ENCODE peak calls at places on chromosomes 6 and 20, in four cellular contexts. O, W, R and S are unnamed samples.

GRCh38 chr6:11096109-11096508 is 2.5 kb downstream of the SMIM13 start:
- DNase-seq in O (no peak), W (peak), R (peak), S (peak)

GRCh38 chr6:42294759-42295158 is 77.1 kb upstream of the MRPS10 start:
- DNase-seq in O (no peak), W (peak), R (peak), S (peak)

GRCh38 chr6:46923476-46923875 is 1.7 kb upstream of the ADGRF5 start:
- DNase-seq in O (no peak), W (no peak), R (no peak), S (no peak)

GRCh38 chr6:27544612-27545260 is 71.8 kb upstream of the ZNF184 start:
- DNase-seq in O (no peak), W (no peak), R (no peak), S (no peak)

GRCh38 chr6:139982652-139983051 is 608.2 kb upstream of the CITED2 start:
- DNase-seq in O (no peak), W (no peak), R (peak), S (peak)

GRCh38 chr6:44898296-44898930 is 429.7 kb upstream of the RUNX2 start:
- DNase-seq in O (no peak), W (no peak), R (peak), S (peak)

GRCh38 chr6:107716688-107717089 is 107.4 kb downstream of the SCML4 start:
- DNase-seq in O (no peak), W (no peak), R (no peak), S (peak)

GRCh38 chr6:10030942-10031537 is 383.8 kb downstream of the TFAP2A start:
- DNase-seq in O (no peak), W (no peak), R (no peak), S (no peak)

GRCh38 chr6:25173951-25174474 is 105.2 kb upstream of the CARMIL1 start:
- DNase-seq in O (no peak), W (peak), R (peak), S (peak)

GRCh38 chr20:58073945-58074920 is 154.2 kb downstream of the ANKRD60 start:
- DNase-seq in O (peak), W (no peak), R (peak), S (peak)

GRCh38 chr6:136780972-136781371 is 11.3 kb downstream of the MAP3K5 start:
- DNase-seq in O (no peak), W (no peak), R (no peak), S (no peak)

GRCh38 chr20:54550776-54551396 is 75.5 kb downstream of the DOK5 start:
- DNase-seq in O (no peak), W (no peak), R (peak), S (peak)

GRCh38 chr6:14696367-14696766 is 549.5 kb upstream of the JARID2 start:
- DNase-seq in O (no peak), W (no peak), R (no peak), S (no peak)

GRCh38 chr20:5825136-5825719 is 75.0 kb downstream of the SHLD1 start:
- DNase-seq in O (no peak), W (no peak), R (no peak), S (no peak)

GRCh38 chr6:10316327-10316726 is 98.5 kb downstream of the TFAP2A start:
- DNase-seq in O (no peak), W (no peak), R (peak), S (peak)

GRCh38 chr6:108156180-108156937 is 9.5 kb upstream of the NR2E1 start:
- DNase-seq in O (no peak), W (no peak), R (no peak), S (no peak)

GRCh38 chr20:35305682-35306556 is 13.7 kb upstream of the FAM83C start:
- DNase-seq in O (peak), W (peak), R (peak), S (peak)

GRCh38 chr6:144033816-144034540 is 25.9 kb upstream of the PLAGL1 start:
- DNase-seq in O (no peak), W (no peak), R (peak), S (peak)

GRCh38 chr6:107118976-107119375 is 3.7 kb upstream of the BEND3 start:
- DNase-seq in O (no peak), W (no peak), R (no peak), S (no peak)

GRCh38 chr6:168877821-168878282 is 375.8 kb downstream of the THBS2 start:
- DNase-seq in O (no peak), W (no peak), R (no peak), S (no peak)

GRCh38 chr6:14386263-14386981 is 268.9 kb downstream of the CD83 start:
- DNase-seq in O (no peak), W (no peak), R (no peak), S (no peak)

GRCh38 chr6:106089981-106090380 is 3.8 kb downstream of the PRDM1 start:
- DNase-seq in O (no peak), W (no peak), R (no peak), S (peak)
- TF ChIP-seq CTCF in O (no peak), W (no peak), R (peak), S (peak)

GRCh38 chr6:83517500-83517899 is 5.2 kb downstream of the PRSS35 start:
- DNase-seq in O (no peak), W (no peak), R (no peak), S (no peak)

GRCh38 chr6:83514877-83515466 is 2.6 kb downstream of the PRSS35 start:
- DNase-seq in O (no peak), W (peak), R (peak), S (peak)

DNA sequence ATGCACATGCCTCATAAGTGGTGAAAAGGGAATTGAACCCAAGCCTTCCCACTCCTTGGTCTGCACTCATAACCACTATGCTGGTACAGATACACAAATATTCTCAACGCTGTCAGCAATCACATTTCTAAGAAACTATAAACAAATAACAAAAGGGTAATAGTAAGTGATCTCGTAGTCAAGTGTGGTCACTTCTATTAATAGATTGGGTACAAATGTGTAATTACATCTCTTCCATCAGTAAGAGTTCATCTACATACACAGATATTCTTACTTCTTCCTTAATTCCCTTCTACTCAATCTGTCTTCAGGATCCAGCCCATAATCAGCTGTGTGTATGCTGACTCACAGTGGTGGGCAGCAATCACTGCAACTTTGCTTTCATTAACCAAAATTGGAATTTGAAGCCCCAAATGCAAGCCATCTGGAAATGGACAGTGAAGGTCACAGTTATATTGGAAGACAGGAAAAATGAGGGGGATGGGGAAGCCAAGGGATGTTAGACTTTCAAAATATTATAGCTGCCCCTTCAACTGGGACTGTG is 6.7 kb downstream of the PRSS35 start:
- DNase-seq in O (no peak), W (no peak), R (peak), S (peak)
- TF ChIP-seq CTCF in O (peak), W (peak), R (peak), S (peak)

GRCh38 chr6:125985967-125986294 is 409 bp upstream of the TRMT11 start:
- DNase-seq in O (no peak), W (no peak), R (no peak), S (peak)

GRCh38 chr6:125986956-125987617 is 747 bp downstream of the TRMT11 start:
- DNase-seq in O (no peak), W (peak), R (peak), S (peak)

GRCh38 chr6:125988280-125988679 is 1.9 kb downstream of the TRMT11 start:
- DNase-seq in O (no peak), W (no peak), R (no peak), S (no peak)

GRCh38 chr6:125985522-125985921 is 818 bp upstream of the TRMT11 start:
- DNase-seq in O (no peak), W (no peak), R (no peak), S (no peak)

GRCh38 chr6:125986295-125986955 is at the start of gene TRMT11:
- DNase-seq in O (peak), W (peak), R (peak), S (peak)
- TF ChIP-seq CTCF in O (no peak), W (no peak), R (no peak), S (no peak)

DNA sequence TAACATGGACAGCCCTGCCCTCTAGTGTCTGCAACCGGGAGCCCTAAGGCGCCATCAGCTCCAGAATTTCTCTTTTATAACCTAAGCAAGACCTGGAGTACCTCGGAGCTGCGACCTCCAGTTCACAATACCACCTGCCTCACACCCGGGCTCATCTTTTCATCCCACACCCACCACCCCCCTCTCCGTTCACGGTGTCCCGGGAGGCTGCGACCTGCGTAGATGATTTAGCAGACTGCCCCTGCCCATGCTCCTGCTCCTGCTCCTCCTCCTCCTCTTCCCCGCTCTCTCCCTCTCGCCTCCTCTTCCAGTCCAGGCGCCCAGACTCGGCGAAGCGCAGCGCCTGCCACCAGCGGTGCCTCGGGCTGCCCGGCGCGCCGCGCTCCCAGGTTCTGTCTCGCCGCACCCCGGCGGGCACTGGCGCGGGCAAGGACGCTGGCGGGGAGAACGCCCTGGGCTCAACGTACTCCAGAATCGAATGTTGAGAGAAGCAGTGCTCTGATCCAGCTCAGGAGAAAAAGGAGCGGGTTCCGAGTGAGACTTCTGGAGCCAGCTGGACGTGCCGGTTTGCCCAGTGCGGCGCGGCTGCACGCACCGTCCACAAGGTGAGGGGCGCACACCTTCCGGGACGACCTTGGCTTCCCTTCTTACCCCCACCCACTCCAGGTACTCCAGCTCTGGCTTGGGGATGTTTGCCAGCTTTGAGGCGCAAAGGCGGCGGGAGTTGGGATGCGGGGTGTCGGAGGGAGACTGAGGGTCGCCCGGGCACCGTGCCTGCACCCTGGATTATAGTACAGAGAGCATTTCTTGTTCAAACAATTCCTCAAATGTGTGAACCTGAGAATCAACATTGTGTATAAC is at the start of gene HTR1E:
- DNase-seq in O (no peak), W (peak), R (peak), S (no peak)
- TF ChIP-seq CTCF in O (peak), W (peak), R (peak), S (peak)

GRCh38 chr6:28982476-28983266 is 22.4 kb downstream of the ZNF311 start:
- DNase-seq in O (no peak), W (peak), R (peak), S (peak)
- TF ChIP-seq CTCF in O (no peak), W (no peak), R (peak), S (peak)

DNA sequence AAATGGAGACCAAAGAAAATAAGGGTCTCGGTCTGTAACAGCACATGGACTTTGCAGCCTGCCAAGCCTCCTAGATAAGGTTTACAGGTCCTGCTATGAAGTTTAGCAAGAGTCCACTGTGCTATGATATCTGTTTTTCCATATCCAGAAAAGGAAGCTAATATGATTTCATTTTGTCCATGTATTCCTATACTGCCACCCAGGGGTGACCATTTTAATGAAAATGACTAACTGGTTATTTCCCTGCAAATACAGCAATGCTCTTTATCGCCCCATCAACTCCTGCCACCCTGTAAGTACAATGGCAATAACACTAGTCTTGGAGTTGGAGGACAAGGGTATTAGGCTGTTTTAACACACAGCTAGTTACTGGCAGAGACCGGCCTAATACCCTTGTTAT is 115.2 kb upstream of the GLP1R start:
- DNase-seq in O (no peak), W (peak), R (no peak), S (peak)
- TF ChIP-seq CTCF in O (no peak), W (peak), R (peak), S (no peak)

GRCh38 chr20:39044501-39044900 is 82.4 kb downstream of the DHX35 start:
- DNase-seq in O (no peak), W (no peak), R (no peak), S (no peak)
- TF ChIP-seq CTCF in O (no peak), W (no peak), R (no peak), S (no peak)

GRCh38 chr6:162177733-162178132 is 549.8 kb downstream of the PRKN start:
- DNase-seq in O (no peak), W (no peak), R (peak), S (no peak)
- TF ChIP-seq CTCF in O (peak), W (no peak), R (peak), S (peak)

GRCh38 chr20:49603209-49603627 is 35.3 kb upstream of the PTGIS start:
- DNase-seq in O (no peak), W (no peak), R (peak), S (peak)
- TF ChIP-seq CTCF in O (peak), W (peak), R (peak), S (peak)